ENCODE peak calls at places on chromosomes 4 and X, in five cellular contexts. C, D, Y, B and U are unnamed samples.

GRCh38 chr4:120841580-120841979 is 80.9 kb downstream of the PRDM5 start:
- DNase-seq in C (no peak), D (peak; percentile 29), Y (no peak), B (no peak), U (no peak)

GRCh38 chr4:38243385-38244053 is 283.3 kb downstream of the PTTG2 start:
- DNase-seq in C (no peak), D (peak; percentile 23), Y (no peak), B (peak; percentile 16), U (peak; percentile 22)

GRCh38 chr4:101019941-101020401 is 327.4 kb downstream of the PPP3CA start:
- DNase-seq in C (no peak), D (no peak), Y (peak; percentile 46), B (peak; percentile 84), U (no peak)

GRCh38 chr4:145842224-145842887 is 96.3 kb downstream of the ZNF827 start:
- DNase-seq in C (no peak), D (peak; percentile 66), Y (peak; percentile 32), B (no peak), U (no peak)

GRCh38 chrX:43627147-43627546 is 29.0 kb upstream of the MAOA start:
- DNase-seq in C (no peak), D (no peak), Y (no peak), B (no peak), U (no peak)

GRCh38 chr4:5704276-5704675 is 4.1 kb downstream of the EVC2 start:
- DNase-seq in C (no peak), D (no peak), Y (no peak), B (no peak), U (no peak)

GRCh38 chr4:184344899-184345572 is 127.4 kb upstream of the ENPP6 start:
- DNase-seq in C (no peak), D (no peak), Y (no peak), B (no peak), U (no peak)

GRCh38 chrX:100381613-100382012 is 28.5 kb downstream of the PCDH19 start:
- DNase-seq in C (no peak), D (peak; percentile 13), Y (no peak), B (no peak), U (no peak)

GRCh38 chrX:42094208-42094607 is 170.9 kb upstream of the CASK start:
- DNase-seq in C (no peak), D (peak; percentile 75), Y (no peak), B (no peak), U (no peak)